ENCODE peak calls at places on chromosomes 7 and 10, in eight cellular contexts. Y is astrocyte of the spinal cord, E is ascending aorta, Q is HFFc6, L is PC-3, C is WTC11, K is GM06990, I is A549. F is an unnamed sample.
A peak's percentile ranks its signal among the peaks of the same experiment; 100 is the strongest.

GRCh38 chr10:103691723-103692380 is 163.5 kb downstream of the SH3PXD2A start:
- DNase-seq in C (peak; percentile 51), Y (no peak), K (peak; percentile 67), L (no peak), I (no peak), Q (no peak), E (no peak), F (no peak)

GRCh38 chr10:84429926-84430520 is 101.6 kb downstream of the CCSER2 start:
- DNase-seq in K (no peak), I (peak; percentile 68), L (peak; percentile 77), Q (peak; percentile 25), C (peak; percentile 89), E (no peak), Y (peak; percentile 43), F (peak; percentile 70)

GRCh38 chr10:62817120-62817762 is 1.1 kb upstream of the EGR2 start:
- DNase-seq in Y (peak; percentile 32), I (peak; percentile 27), Q (no peak), C (no peak), K (peak; percentile 77), E (no peak), L (peak; percentile 70), F (peak; percentile 29)

GRCh38 chr7:26735976-26736600 is 128.3 kb downstream of the SKAP2 start:
- DNase-seq in Q (no peak), E (no peak), L (no peak), K (no peak), C (no peak), I (no peak), Y (no peak), F (no peak)

GRCh38 chr10:129678186-129678585 is 211.1 kb downstream of the MGMT start:
- DNase-seq in Q (no peak), I (no peak), L (peak; percentile 35), Y (no peak), C (no peak), K (no peak), E (no peak), F (no peak)

GRCh38 chr10:110269641-110270318 is 34.9 kb downstream of the SMNDC1 start:
- DNase-seq in E (no peak), C (no peak), K (no peak), Y (peak; percentile 63), L (no peak), I (no peak), Q (no peak), F (no peak)

GRCh38 chr7:121446526-121446925 is 50.4 kb upstream of the FAM3C start:
- DNase-seq in L (no peak), Y (no peak), E (no peak), Q (no peak), K (no peak), I (no peak), C (no peak), F (no peak)

GRCh38 chr10:87656431-87657072 is 3.1 kb upstream of the PAPSS2 start:
- DNase-seq in C (no peak), Y (peak; percentile 61), E (no peak), Q (no peak), I (peak; percentile 58), K (no peak), L (peak; percentile 48), F (no peak)

GRCh38 chr10:100742067-100742771 is 3.2 kb upstream of the PAX2 start:
- DNase-seq in Y (no peak), E (no peak), I (no peak), Q (no peak), K (no peak), L (no peak), C (no peak), F (no peak)

GRCh38 chr10:88979153-88979562 is 11.4 kb upstream of the FAS start:
- DNase-seq in C (no peak), L (no peak), Q (peak; percentile 86), K (no peak), Y (peak; percentile 94), I (no peak), E (no peak), F (no peak)

GRCh38 chr7:17046666-17047065 is 164.9 kb upstream of the AGR3 start:
- DNase-seq in Y (no peak), I (no peak), C (no peak), E (no peak), Q (no peak), K (no peak), L (no peak), F (no peak)

GRCh38 chr10:6689036-6689435 is 109.0 kb upstream of the PRKCQ start:
- DNase-seq in L (peak; percentile 47), I (no peak), Q (no peak), E (no peak), Y (peak; percentile 7), K (no peak), C (no peak), F (no peak)

GRCh38 chr10:91435241-91435640 is 25.1 kb downstream of the HECTD2 start:
- DNase-seq in E (no peak), I (no peak), Q (no peak), L (no peak), K (no peak), Y (no peak), C (no peak), F (no peak)

GRCh38 chr7:44186736-44187135 is 2.5 kb downstream of the GCK start:
- DNase-seq in Y (no peak), C (no peak), K (no peak), L (no peak), I (no peak), Q (no peak), E (no peak), F (no peak)

GRCh38 chr10:128602183-128602582 is 476.0 kb upstream of the MKI67 start:
- DNase-seq in K (no peak), Q (no peak), C (no peak), I (no peak), E (no peak), L (no peak), Y (no peak), F (no peak)

GRCh38 chr7:154765118-154765517 is 237.8 kb downstream of the PAXIP1 start:
- DNase-seq in E (no peak), L (no peak), I (no peak), Q (no peak), C (no peak), Y (no peak), K (no peak), F (no peak)

GRCh38 chr7:154757756-154758155 is 245.2 kb downstream of the PAXIP1 start:
- DNase-seq in L (no peak), C (no peak), K (no peak), I (no peak), Q (no peak), E (no peak), Y (no peak), F (no peak)

GRCh38 chr7:154759989-154760388 is 242.9 kb downstream of the PAXIP1 start:
- DNase-seq in C (no peak), L (no peak), Q (no peak), I (no peak), Y (no peak), K (no peak), E (no peak), F (no peak)
- TF ChIP-seq CTCF in C (no peak), L (no peak), Q (no peak), I (no peak), Y (no peak), K (no peak), E (no peak), F (no peak)

DNA sequence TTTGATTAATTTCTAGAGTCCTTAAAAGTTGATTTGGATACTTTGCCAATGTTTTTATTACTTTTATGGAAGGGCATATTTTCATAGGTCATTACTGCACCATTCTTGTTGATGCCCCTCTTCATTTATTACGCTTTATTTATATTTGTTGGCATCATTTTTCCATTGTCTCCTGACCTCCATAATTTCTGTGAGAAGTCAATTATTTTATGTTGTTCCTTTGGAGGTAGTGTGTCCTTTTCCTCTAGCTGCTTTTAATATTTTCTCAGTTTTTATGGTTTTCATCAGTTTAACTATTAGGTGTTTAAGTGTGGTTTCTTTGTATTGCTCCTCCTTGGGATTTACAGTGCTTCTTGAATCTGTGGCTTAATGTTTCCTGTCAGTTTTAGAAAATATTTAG is 134.9 kb downstream of the SAMD9 start:
- DNase-seq in K (no peak), L (no peak), I (no peak), C (no peak), Q (no peak), E (no peak), Y (no peak), F (no peak)
- TF ChIP-seq CTCF in K (no peak), L (no peak), I (no peak), C (no peak), Q (no peak), E (no peak), Y (no peak), F (no peak)

DNA sequence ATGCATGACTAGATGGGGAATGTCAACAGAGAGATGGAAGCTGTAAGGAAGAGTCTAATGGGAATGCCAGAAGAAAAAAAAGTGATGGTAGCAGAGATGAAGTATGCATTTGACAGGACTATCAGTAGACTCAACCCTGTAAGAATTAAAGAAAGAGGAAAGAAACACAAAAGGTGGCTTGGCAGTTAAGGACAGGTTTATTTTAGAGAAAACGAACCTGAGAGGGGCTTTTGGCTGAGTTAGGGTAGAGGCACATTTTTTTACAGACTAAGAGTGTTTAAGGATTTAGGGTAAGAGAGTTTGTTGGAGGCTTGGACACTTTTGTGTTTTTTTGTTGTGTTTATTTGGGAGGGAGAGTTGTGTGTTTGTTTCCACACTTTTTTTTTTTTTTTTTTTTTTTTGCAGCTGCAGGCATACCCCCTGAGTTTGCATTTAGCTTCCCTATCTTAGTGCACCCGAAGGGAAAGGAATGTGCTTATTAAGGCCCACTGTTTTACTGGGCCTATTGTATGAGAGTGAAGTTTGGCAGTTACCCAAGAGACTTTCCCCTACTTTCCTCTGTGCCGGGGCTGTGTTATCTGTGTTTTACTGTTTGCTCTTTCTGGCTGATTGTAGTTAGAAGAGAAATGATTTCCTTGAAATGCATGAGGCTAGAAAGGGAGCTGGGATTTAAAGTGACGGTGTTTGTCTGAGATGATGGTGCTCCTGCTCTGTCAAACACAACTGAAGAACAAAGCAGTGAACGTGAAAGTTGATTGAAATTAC is 32.0 kb downstream of the NPVF start:
- DNase-seq in I (no peak), E (no peak), Y (no peak), K (no peak), C (no peak), L (peak; percentile 6), Q (no peak), F (no peak)
- TF ChIP-seq CTCF in I (no peak), E (no peak), Y (no peak), K (no peak), C (no peak), L (no peak), Q (no peak), F (no peak)

GRCh38 chr7:53350241-53350640 is 314.8 kb downstream of the POM121L12 start:
- DNase-seq in E (no peak), L (peak; percentile 21), Y (no peak), Q (no peak), I (peak; percentile 10), K (no peak), C (peak; percentile 87), F (peak; percentile 75)
- TF ChIP-seq CTCF in E (no peak), L (peak; percentile 54), Y (peak; percentile 41), Q (peak; percentile 40), I (no peak), K (peak; percentile 24), C (peak; percentile 71), F (peak; percentile 75)

F was measured in endothelial cell.